ENCODE peak calls at places on chromosomes 12 and 14, in six cellular contexts. A, Q, M, Y, V and F are unnamed samples.

GRCh38 chr12:119446459-119446858 is 111.9 kb downstream of the CCDC60 start:
- DNase-seq in A (no peak), Q (no peak), M (peak; percentile 18), Y (no peak), V (no peak), F (no peak)

GRCh38 chr12:58323676-58324075 is 382.3 kb downstream of the ATP23 start:
- DNase-seq in A (no peak), Q (no peak), M (no peak), Y (no peak), V (no peak), F (no peak)

GRCh38 chr12:79515526-79515935 is 175.2 kb downstream of the PAWR start:
- DNase-seq in A (no peak), Q (no peak), M (peak; percentile 34), Y (no peak), V (no peak), F (no peak)

GRCh38 chr12:105192624-105193225 is 43.2 kb downstream of the APPL2 start:
- DNase-seq in A (no peak), Q (no peak), M (no peak), Y (no peak), V (no peak), F (no peak)

GRCh38 chr12:96302706-96303310 is 97.4 kb downstream of the CDK17 start:
- DNase-seq in A (no peak), Q (no peak), M (no peak), Y (no peak), V (no peak), F (no peak)

GRCh38 chr12:54935235-54935951 is 49.2 kb downstream of the TESPA1 start:
- DNase-seq in A (no peak), Q (no peak), M (peak; percentile 96), Y (no peak), V (no peak), F (no peak)

GRCh38 chr12:132847363-132848356 is 19.0 kb upstream of the GOLGA3 start:
- DNase-seq in A (no peak), Q (no peak), M (no peak), Y (no peak), V (no peak), F (no peak)

GRCh38 chr14:96103560-96104460 is 64.6 kb downstream of the C14orf132 start:
- DNase-seq in A (no peak), Q (no peak), M (no peak), Y (no peak), V (no peak), F (no peak)

GRCh38 chr12:108307006-108307405 is 32.1 kb downstream of the CMKLR1 start:
- DNase-seq in A (no peak), Q (no peak), M (peak; percentile 49), Y (no peak), V (no peak), F (no peak)

GRCh38 chr12:116384629-116385485 is 107.4 kb upstream of the MED13L start:
- DNase-seq in A (no peak), Q (no peak), M (peak; percentile 82), Y (no peak), V (no peak), F (no peak)

GRCh38 chr14:30982583-30982982 is 42.9 kb upstream of the AP4S1 start:
- DNase-seq in A (no peak), Q (no peak), M (no peak), Y (no peak), V (no peak), F (no peak)

GRCh38 chr12:81627336-81628189 is 131.6 kb downstream of the PPFIA2 start:
- DNase-seq in A (no peak), Q (no peak), M (peak; percentile 38), Y (no peak), V (no peak), F (no peak)

GRCh38 chr12:15631007-15631715 is 158.0 kb downstream of the EPS8 start:
- DNase-seq in A (no peak), Q (no peak), M (no peak), Y (no peak), V (no peak), F (no peak)

GRCh38 chr12:18898469-18898868 is 160.6 kb downstream of the CAPZA3 start:
- DNase-seq in A (no peak), Q (no peak), M (peak; percentile 47), Y (no peak), V (no peak), F (no peak)

GRCh38 chr14:95138876-95139275 is 18.5 kb downstream of the DICER1 start:
- DNase-seq in A (no peak), Q (no peak), M (no peak), Y (no peak), V (no peak), F (no peak)

GRCh38 chr12:41919025-41919424 is 225.6 kb downstream of the GXYLT1 start:
- DNase-seq in A (no peak), Q (no peak), M (no peak), Y (no peak), V (no peak), F (no peak)

GRCh38 chr14:22928237-22929103 is 706 bp downstream of the PRMT5 start:
- DNase-seq in A (no peak), Q (no peak), M (no peak), Y (no peak), V (no peak), F (no peak)

GRCh38 chr14:22850944-22851790 is 14.8 kb downstream of the MMP14 start:
- DNase-seq in A (no peak), Q (peak; percentile 91), M (peak; percentile 98), Y (peak; percentile 91), V (peak; percentile 94), F (peak; percentile 43)

GRCh38 chr12:29103539-29103974 is 45.5 kb upstream of the FAR2 start:
- DNase-seq in A (no peak), Q (no peak), M (no peak), Y (no peak), V (no peak), F (no peak)

GRCh38 chr12:59185291-59185690 is 265.0 kb upstream of the LRIG3 start:
- DNase-seq in A (no peak), Q (no peak), M (no peak), Y (no peak), V (no peak), F (no peak)

GRCh38 chr14:96274122-96274910 is 18.3 kb downstream of the BDKRB1 start:
- DNase-seq in A (no peak), Q (no peak), M (peak; percentile 97), Y (no peak), V (no peak), F (no peak)

GRCh38 chr14:87547536-87547935 is 445.4 kb downstream of the GALC start:
- DNase-seq in A (no peak), Q (no peak), M (no peak), Y (no peak), V (no peak), F (no peak)

GRCh38 chr12:64891629-64892028 is 67.2 kb downstream of the TBC1D30 start:
- DNase-seq in A (no peak), Q (no peak), M (no peak), Y (no peak), V (no peak), F (no peak)

GRCh38 chr14:78153069-78153351 is 17.2 kb upstream of the NRXN3 start:
- DNase-seq in A (no peak), Q (no peak), M (peak; percentile 40), Y (no peak), V (no peak), F (no peak)

GRCh38 chr12:44428825-44429224 is 447.3 kb downstream of the NELL2 start:
- DNase-seq in A (no peak), Q (no peak), M (no peak), Y (no peak), V (no peak), F (no peak)
- H3K4me3 ChIP-seq in A (no peak overlapping the region), Q (no peak overlapping the region), M (no peak overlapping the region), Y (no peak overlapping the region), V (no peak overlapping the region), F (no peak overlapping the region)

GRCh38 chr12:76866146-76866545 is 12.7 kb downstream of the CSRP2 start:
- DNase-seq in A (no peak), Q (no peak), M (peak; percentile 52), Y (no peak), V (no peak), F (peak; percentile 11)

GRCh38 chr12:76866726-76867125 is 12.1 kb downstream of the CSRP2 start:
- DNase-seq in A (no peak), Q (no peak), M (peak; percentile 80), Y (no peak), V (no peak), F (no peak)

GRCh38 chr12:76864791-76865400 is 13.9 kb downstream of the CSRP2 start:
- DNase-seq in A (no peak), Q (no peak), M (peak; percentile 43), Y (no peak), V (no peak), F (no peak)

GRCh38 chr12:76863005-76863670 is 15.7 kb downstream of the CSRP2 start:
- DNase-seq in A (no peak), Q (no peak), M (peak; percentile 93), Y (no peak), V (no peak), F (no peak)

GRCh38 chr12:76863811-76864210 is 15.0 kb downstream of the CSRP2 start:
- DNase-seq in A (no peak), Q (no peak), M (no peak), Y (no peak), V (no peak), F (no peak)
- H3K27ac ChIP-seq in A (no peak overlapping the region), Q (no peak overlapping the region), M (peak overlapping the region; percentile 82), Y (no peak overlapping the region), V (no peak overlapping the region), F (no peak overlapping the region)

GRCh38 chr12:1398673-1399072 is 195.7 kb downstream of the FBXL14 start:
- DNase-seq in A (no peak), Q (no peak), M (no peak), Y (no peak), V (no peak), F (no peak)
- TF ChIP-seq CTCF in A (no peak), Q (no peak), M (no peak), Y (no peak), V (no peak), F (no peak)

DNA sequence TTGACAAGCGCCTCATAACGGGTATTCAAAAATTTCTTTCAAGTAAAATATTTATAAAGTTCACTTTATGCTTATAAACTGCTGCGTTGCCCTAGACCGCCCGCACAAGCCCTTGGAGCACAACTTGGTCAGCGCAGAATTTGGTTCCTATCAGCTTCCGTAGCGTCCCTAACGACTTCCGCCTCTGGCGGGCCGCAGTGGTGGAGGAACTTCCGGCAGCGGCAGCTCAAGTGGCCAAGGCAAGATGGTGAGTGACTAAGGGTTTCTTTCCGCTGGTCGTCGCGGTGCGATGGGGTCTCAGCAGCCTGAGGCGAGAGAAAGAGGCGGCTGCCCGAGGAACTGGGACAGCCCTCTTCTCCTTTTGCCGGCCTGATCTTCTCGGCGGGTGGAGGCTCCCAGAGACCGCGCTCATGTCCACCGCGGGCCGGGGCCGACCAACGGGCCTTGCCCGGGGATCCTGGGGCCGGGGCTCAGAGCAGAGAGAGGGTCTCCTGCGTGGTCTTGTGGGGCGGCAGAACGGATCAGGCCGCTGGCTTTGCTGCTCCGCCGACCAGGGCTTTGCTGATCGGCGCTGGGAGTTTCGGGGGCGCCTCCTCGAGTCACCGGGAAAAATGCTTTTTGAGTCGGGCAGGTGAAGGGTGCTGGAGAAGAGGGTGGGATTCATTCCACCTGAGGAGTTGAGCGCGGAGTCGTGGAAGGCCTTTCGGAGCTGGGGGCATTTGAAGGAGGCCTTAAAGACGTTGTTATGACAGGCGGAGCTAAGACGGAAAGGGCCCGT is at the start of gene PSMC1:
- DNase-seq in A (peak; percentile 45), Q (peak; percentile 94), M (peak; percentile 94), Y (peak; percentile 85), V (peak; percentile 89), F (peak; percentile 82)
- H3K4me3 ChIP-seq in A (peak within 1 kb of the TSS; percentile 98), Q (peak within 1 kb of the TSS; percentile 83), M (peak within 1 kb of the TSS; percentile 88), Y (peak within 1 kb of the TSS; percentile 88), V (peak within 1 kb of the TSS; percentile 75), F (peak within 1 kb of the TSS; percentile 99)